ENCODE peak calls at places on chromosomes 1 and 21, in nine cellular contexts. J is activated gamma-delta T cell; L is mesothelial cell of epicardium; I is NCI-H1105 treated with DMSO at 0.1 percent for 48 hours; A is M059J; D is CD4-positive, alpha-beta T cell; E is GM23248; U is stromal cell of bone marrow; O is activated T-helper 1 cell treated with Interleukin-2 at 50 U/mL for 16 hours. K is an unnamed sample.

GRCh38 chr1:84570436-84571149 is 3.6 kb downstream of the CTBS start:
- DNase-seq in E (peak; percentile 54), O (no peak), L (no peak), I (no peak), U (peak; percentile 22), A (peak; percentile 68), D (no peak), J (no peak), K (peak; percentile 28)

GRCh38 chr1:150551049-150551783 is 2.0 kb downstream of the ADAMTSL4 start:
- DNase-seq in I (no peak), D (no peak), U (no peak), A (no peak), O (no peak), L (no peak), E (peak; percentile 65), J (no peak), K (no peak)

GRCh38 chr1:155091071-155092051 is 12.7 kb downstream of the EFNA3 start:
- DNase-seq in I (peak; percentile 59), L (peak; percentile 69), U (no peak), J (peak; percentile 50), A (peak; percentile 53), D (peak; percentile 76), E (peak; percentile 73), O (peak; percentile 69), K (peak; percentile 68)

GRCh38 chr1:117665523-117666274 is 59.9 kb downstream of the TENT5C start:
- DNase-seq in D (no peak), O (no peak), L (no peak), A (no peak), U (no peak), E (no peak), J (no peak), I (no peak), K (no peak)

GRCh38 chr1:116405241-116406135 is 32.4 kb downstream of the ATP1A1 start:
- DNase-seq in A (no peak), U (no peak), E (no peak), J (no peak), I (peak; percentile 40), L (no peak), D (no peak), O (no peak), K (no peak)

GRCh38 chr1:94025383-94026340 is 95.3 kb downstream of the ABCA4 start:
- DNase-seq in J (no peak), U (peak; percentile 45), A (peak; percentile 73), E (peak; percentile 82), L (no peak), O (no peak), I (peak; percentile 56), D (no peak), K (peak; percentile 74)

GRCh38 chr21:45471229-45472052 is 66.5 kb downstream of the COL18A1 start:
- DNase-seq in I (no peak), O (no peak), J (no peak), U (peak; percentile 66), D (no peak), A (peak; percentile 90), L (no peak), E (peak; percentile 90), K (peak; percentile 91)

GRCh38 chr21:36690637-36691538 is 8.0 kb upstream of the SIM2 start:
- DNase-seq in A (no peak), U (no peak), J (no peak), E (peak; percentile 45), I (no peak), D (no peak), L (no peak), O (no peak), K (no peak)

GRCh38 chr1:73576084-73576483 is 621.9 kb downstream of the LRRIQ3 start:
- DNase-seq in E (no peak), D (no peak), L (no peak), A (no peak), I (no peak), O (no peak), J (no peak), U (no peak), K (peak; percentile 10)

GRCh38 chr1:178337091-178337726 is 159.6 kb downstream of the CLEC20A start:
- DNase-seq in A (peak; percentile 25), L (no peak), D (no peak), O (no peak), E (no peak), J (no peak), U (no peak), I (no peak), K (no peak)

GRCh38 chr1:55070291-55070690 is 30.9 kb downstream of the PCSK9 start:
- DNase-seq in I (no peak), D (no peak), U (no peak), O (no peak), A (no peak), E (no peak), J (no peak), L (no peak), K (no peak)

GRCh38 chr1:178126790-178127189 is 32.9 kb downstream of the RASAL2 start:
- DNase-seq in I (no peak), A (peak; percentile 92), U (peak; percentile 95), L (no peak), D (no peak), O (no peak), E (peak; percentile 97), J (no peak), K (peak; percentile 96)

GRCh38 chr1:76238094-76238551 is 163.6 kb downstream of the ST6GALNAC3 start:
- DNase-seq in D (no peak), L (no peak), A (peak; percentile 20), I (no peak), J (no peak), E (no peak), O (no peak), U (no peak), K (no peak)

GRCh38 chr1:234887026-234887910 is 241.4 kb downstream of the TOMM20 start:
- DNase-seq in U (peak; percentile 56), L (no peak), O (no peak), E (peak; percentile 82), A (no peak), D (no peak), J (no peak), I (no peak), K (peak; percentile 23)

GRCh38 chr1:210663730-210664573 is 335.2 kb downstream of the HHAT start:
- DNase-seq in O (no peak), A (no peak), J (no peak), U (no peak), I (peak; percentile 91), D (no peak), E (no peak), L (no peak), K (no peak)

GRCh38 chr21:45080639-45081414 is 6.4 kb downstream of the ADARB1 start:
- DNase-seq in D (peak; percentile 55), O (peak; percentile 27), J (no peak), A (peak; percentile 61), U (no peak), E (peak; percentile 79), I (no peak), L (no peak), K (no peak)

GRCh38 chr1:228035844-228036243 is 29.0 kb downstream of the WNT3A start:
- DNase-seq in U (no peak), A (no peak), D (no peak), O (no peak), E (no peak), L (no peak), I (no peak), J (no peak), K (no peak)

GRCh38 chr1:113930499-113931161 is 1.5 kb downstream of the HIPK1 start:
- DNase-seq in U (peak; percentile 72), D (peak; percentile 71), O (peak; percentile 50), I (peak; percentile 13), A (peak; percentile 96), J (no peak), E (peak; percentile 88), L (no peak), K (peak; percentile 49)

GRCh38 chr1:110385369-110385768 is 5.5 kb downstream of the SLC16A4 start:
- DNase-seq in I (no peak), J (no peak), E (no peak), A (no peak), L (no peak), D (no peak), U (no peak), O (no peak), K (no peak)

GRCh38 chr1:145955436-145955835 is 2.4 kb downstream of the LIX1L start:
- DNase-seq in U (no peak), O (no peak), I (no peak), E (peak; percentile 61), A (no peak), D (no peak), L (no peak), J (no peak), K (no peak)

GRCh38 chr1:177983087-177983823 is 13.4 kb upstream of the SEC16B start:
- DNase-seq in A (no peak), L (no peak), U (no peak), J (no peak), E (peak; percentile 68), I (no peak), O (no peak), D (no peak), K (no peak)

K was measured in epithelial cell of esophagus.